ENCODE peak calls at places on chromosomes 13 and 19, in five cellular contexts. E is naive thymus-derived CD4-positive, alpha-beta T cell; O is tibial nerve; N is H9; T is iPS DF 6.9. R is an unnamed sample. For H3K4me1, the result is how much of the 10 kb centered on the place peaks cover.

GRCh38 chr19:11710313-11710712 is 28.4 kb downstream of the ZNF823 start:
- DNase-seq in T (no peak), N (no peak), E (no peak), O (no peak), R (no peak)

GRCh38 chr19:35963514-35963913 is 27.3 kb downstream of the LRFN3 start:
- DNase-seq in N (peak), O (no peak), T (peak), E (peak), R (peak)

GRCh38 chr19:13788991-13789390 is 6.3 kb upstream of the ZSWIM4 start:
- DNase-seq in O (no peak), T (no peak), E (no peak), N (no peak), R (peak)

GRCh38 chr13:61040180-61040579 is 375.5 kb downstream of the PCDH20 start:
- DNase-seq in T (no peak), O (no peak), N (no peak), E (no peak), R (no peak)

GRCh38 chr19:53864308-53864836 is 3.3 kb upstream of the MYADM start:
- DNase-seq in O (no peak), N (no peak), T (no peak), E (no peak), R (no peak)

GRCh38 chr13:97522243-97522642 is 88.3 kb downstream of the RAP2A start:
- DNase-seq in N (no peak), E (no peak), O (no peak), T (no peak), R (no peak)

GRCh38 chr13:40164137-40164536 is 502.3 kb downstream of the FOXO1 start:
- DNase-seq in O (no peak), T (no peak), E (no peak), N (no peak), R (no peak)

GRCh38 chr13:112657850-112658445 is 31.9 kb upstream of the ATP11A start:
- DNase-seq in T (no peak), O (no peak), N (peak), E (no peak), R (peak)

GRCh38 chr19:43480574-43480973 is 15.2 kb upstream of the LYPD3 start:
- DNase-seq in E (no peak), T (no peak), O (no peak), N (no peak), R (no peak)

GRCh38 chr19:33921165-33921564 is 124.5 kb downstream of the KCTD15 start:
- DNase-seq in E (no peak), N (no peak), O (no peak), T (no peak), R (no peak)

GRCh38 chr13:29713841-29714240 is 118.4 kb upstream of the SLC7A1 start:
- DNase-seq in E (no peak), T (no peak), N (no peak), O (no peak), R (no peak)

GRCh38 chr13:30415430-30416030 is 6.8 kb upstream of the UBE2L5 start:
- DNase-seq in O (no peak), E (no peak), N (no peak), T (no peak), R (no peak)

GRCh38 chr13:24906268-24906667 is 142.3 kb downstream of the RNF17 start:
- DNase-seq in O (no peak), N (no peak), T (no peak), E (no peak), R (no peak)

GRCh38 chr13:106210327-106210726 is 325.1 kb downstream of the EFNB2 start:
- DNase-seq in E (no peak), O (no peak), N (no peak), T (no peak), R (no peak)

GRCh38 chr19:2083174-2083854 is 12.8 kb downstream of the MOB3A start:
- DNase-seq in E (peak), O (no peak), N (no peak), T (no peak), R (no peak)

GRCh38 chr13:100789481-100789880 is 114.9 kb upstream of the TMTC4 start:
- DNase-seq in O (no peak), E (no peak), T (no peak), N (no peak), R (no peak)

DNA sequence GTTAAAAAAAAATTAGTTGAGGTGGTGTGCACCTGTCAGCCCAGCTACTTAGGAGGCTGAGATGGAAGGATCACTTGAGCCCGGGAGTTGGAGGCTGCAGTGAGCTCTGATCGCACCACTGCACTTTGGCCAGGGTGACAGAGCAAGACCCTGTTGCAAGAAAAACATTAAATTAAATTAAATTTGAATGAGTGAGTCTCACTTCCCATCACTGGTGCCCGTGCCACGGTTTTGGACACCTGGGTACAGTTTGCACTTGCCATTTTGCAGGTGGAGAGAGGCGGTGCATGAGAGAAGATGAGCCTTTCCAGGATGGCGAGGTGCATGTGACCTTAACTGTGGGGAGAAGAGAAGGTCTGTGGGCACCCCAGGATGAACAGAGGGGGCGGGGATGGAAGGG is 60.3 kb upstream of the ZNF536 start:
- DNase-seq in N (no peak), O (no peak), E (no peak), T (no peak), R (no peak)
- H3K4me1 ChIP-seq in N (under half), O (under half), E (under half), T (under half), R (under half)

GRCh38 chr13:77310579-77311279 is 16.2 kb downstream of the MYCBP2 start:
- DNase-seq in E (no peak), N (no peak), T (no peak), O (no peak), R (peak)
- H3K4me1 ChIP-seq in E (half or more), N (under half), T (under half), O (under half), R (half or more)

GRCh38 chr19:7734220-7735203 is 2.6 kb upstream of the CLEC4G start:
- DNase-seq in T (no peak), N (no peak), O (peak), E (no peak), R (peak)
- H3K4me1 ChIP-seq in T (under half), N (under half), O (under half), E (under half), R (under half)

GRCh38 chr19:49415810-49416200 is 7.4 kb downstream of the PTH2 start:
- DNase-seq in N (no peak), O (no peak), E (no peak), T (no peak), R (no peak)
- H3K4me1 ChIP-seq in N (under half), O (under half), E (under half), T (under half), R (under half)